ENCODE peak calls at places on chromosome 22, in four cellular contexts. E is GM12891, B is sigmoid colon, A is esophagus muscularis mucosa. T is an unnamed sample.

GRCh38 chr22:40415531-40416266 is 45.3 kb downstream of the SGSM3 start:
- DNase-seq in A (no peak), B (no peak), E (peak; percentile 66), T (no peak)

GRCh38 chr22:45397806-45398205 is 15.6 kb downstream of the SMC1B start:
- DNase-seq in E (no peak), A (no peak), B (no peak), T (peak; percentile 23)

GRCh38 chr22:44730034-44730433 is 22.3 kb upstream of the ARHGAP8 start:
- DNase-seq in B (no peak), A (no peak), E (no peak), T (no peak)

GRCh38 chr22:24059121-24059520 is 48.0 kb downstream of the CABIN1 start:
- DNase-seq in A (no peak), E (no peak), B (no peak), T (no peak)

GRCh38 chr22:28958611-28959010 is 75.2 kb downstream of the ZNRF3 start:
- DNase-seq in E (no peak), A (no peak), B (no peak), T (no peak)

GRCh38 chr22:48639896-48640732 is 1187.6 kb downstream of the BRD1 start:
- DNase-seq in B (no peak), E (no peak), A (no peak), T (no peak)

GRCh38 chr22:26318975-26319374 is 110.1 kb upstream of the ASPHD2 start:
- DNase-seq in E (no peak), B (no peak), A (no peak), T (no peak)

GRCh38 chr22:38554281-38554680 is 15.7 kb downstream of the DMC1 start:
- DNase-seq in E (no peak), B (no peak), A (no peak), T (no peak)

GRCh38 chr22:40400173-40400572 is 29.8 kb downstream of the SGSM3 start:
- DNase-seq in B (no peak), A (no peak), E (no peak), T (no peak)

GRCh38 chr22:32327066-32327465 is 30.6 kb upstream of the RFPL3 start:
- DNase-seq in A (no peak), B (no peak), E (no peak), T (no peak)

GRCh38 chr22:49096476-49096875 is 731.2 kb downstream of the BRD1 start:
- DNase-seq in A (no peak), E (no peak), B (no peak), T (no peak)

GRCh38 chr22:41249442-41249841 is 8.7 kb upstream of the CHADL start:
- DNase-seq in A (no peak), B (no peak), E (no peak), T (no peak)

GRCh38 chr22:50150161-50151129 is 20.1 kb upstream of the PANX2 start:
- DNase-seq in A (no peak), E (no peak), B (no peak), T (no peak)

GRCh38 chr22:50274311-50274710 is 4.1 kb upstream of the MAPK11 start:
- DNase-seq in A (no peak), E (no peak), B (no peak), T (peak; percentile 50)

GRCh38 chr22:40044870-40045834 is 50.4 kb downstream of the FAM83F start:
- DNase-seq in E (peak; percentile 65), A (no peak), B (peak; percentile 72), T (peak; percentile 57)

GRCh38 chr22:25448435-25449051 is 115.9 kb upstream of the GRK3 start:
- DNase-seq in A (no peak), E (no peak), B (no peak), T (peak; percentile 68)

GRCh38 chr22:48765595-48765994 is 1062.1 kb downstream of the BRD1 start:
- DNase-seq in B (no peak), E (no peak), A (no peak), T (no peak)

GRCh38 chr22:35426801-35427140 is 26.8 kb downstream of the MCM5 start:
- DNase-seq in A (no peak), E (no peak), B (no peak), T (no peak)

GRCh38 chr22:24583221-24583971 is 9.5 kb downstream of the LRRC75B start:
- DNase-seq in B (no peak), E (no peak), A (no peak), T (no peak)

GRCh38 chr22:40890881-40891280 is 29.0 kb upstream of the DNAJB7 start:
- DNase-seq in A (no peak), E (no peak), B (no peak), T (no peak)

DNA sequence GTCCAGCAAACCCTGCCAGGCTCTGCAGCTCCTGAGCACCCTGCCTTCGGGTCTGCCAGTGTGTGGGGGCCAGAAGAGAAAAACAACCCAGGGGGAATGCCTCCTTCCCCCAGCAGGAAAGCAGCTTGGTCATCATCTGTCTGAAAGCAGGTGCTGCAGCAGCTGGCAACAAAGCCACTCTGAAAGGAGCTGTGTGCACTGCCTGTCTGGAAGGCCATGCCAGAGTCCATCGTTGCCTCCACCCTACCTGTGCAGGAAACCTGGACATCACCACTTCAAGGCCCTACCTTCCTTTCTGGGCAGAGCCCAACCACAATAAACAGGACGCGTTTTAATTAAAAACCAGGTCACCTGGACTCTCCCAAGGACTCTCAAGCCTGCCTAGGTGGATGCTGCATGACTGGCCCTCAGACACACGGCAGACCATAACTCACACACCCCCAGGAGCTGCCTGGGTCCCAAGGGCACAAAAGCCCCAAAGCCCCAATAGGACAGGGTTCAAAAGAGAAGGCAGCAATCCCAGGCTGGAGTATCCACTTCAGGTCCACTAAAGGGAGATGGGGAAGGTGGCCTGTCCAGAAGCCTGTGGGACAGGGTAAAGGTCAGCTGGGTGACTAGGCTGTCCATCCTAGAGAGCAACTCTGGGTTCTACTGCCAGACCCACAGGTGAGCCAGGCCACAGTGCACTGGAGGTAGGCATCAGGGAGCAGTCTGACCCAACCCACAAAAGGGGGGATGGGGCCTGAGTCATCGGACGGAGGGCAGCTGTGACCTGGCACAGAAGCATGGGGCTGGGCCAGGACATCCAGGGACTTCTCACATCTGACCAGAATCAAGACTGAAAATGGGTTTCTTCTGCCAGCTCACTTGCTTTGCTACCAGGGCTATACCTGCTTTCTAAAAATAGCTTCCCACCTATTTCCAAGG is 6.1 kb downstream of the GNB1L start:
- DNase-seq in B (peak; percentile 59), A (peak; percentile 78), E (no peak), T (no peak)
- TF ChIP-seq POLR2A in B (no peak), A (no peak), E (no peak), T (peak; percentile 22)

DNA sequence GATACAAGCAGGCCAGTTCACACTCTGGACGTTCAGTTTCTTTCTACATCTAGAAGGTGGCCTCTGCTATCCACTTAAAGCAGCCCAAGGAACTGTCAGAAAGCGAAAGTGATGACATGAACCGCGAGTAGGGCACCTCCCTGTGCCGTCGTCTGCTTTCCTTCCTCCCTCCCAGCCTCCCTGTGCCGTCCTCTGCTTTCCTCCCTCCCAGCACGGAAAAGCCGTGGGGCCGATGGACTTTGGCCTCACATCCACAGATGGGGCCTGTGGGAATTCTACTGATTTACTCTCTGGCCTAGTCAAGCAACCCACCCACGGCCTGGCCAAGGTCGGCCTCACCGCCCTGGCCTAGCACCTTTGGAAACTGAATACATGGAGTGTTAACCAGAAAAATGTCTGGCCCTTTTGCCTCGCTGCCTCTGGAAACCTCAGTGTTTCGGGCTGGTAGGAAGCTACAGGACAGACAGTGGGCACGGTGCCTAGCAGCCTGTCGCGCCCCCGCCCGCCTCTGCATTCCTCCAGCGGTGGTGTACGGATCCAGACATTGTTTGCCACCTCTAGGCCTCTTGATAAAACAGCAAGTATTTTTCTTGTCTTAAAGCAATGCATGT is 14.2 kb downstream of the PEX26 start:
- DNase-seq in E (no peak), A (peak; percentile 93), B (peak; percentile 87), T (no peak)
- TF ChIP-seq POLR2A in E (no peak), A (no peak), B (no peak), T (no peak)

GRCh38 chr22:42553475-42554361 is at the start of gene SERHL2:
- DNase-seq in B (peak; percentile 95), E (peak; percentile 86), A (peak; percentile 95), T (peak; percentile 94)
- TF ChIP-seq POLR2A in B (no peak), E (no peak), A (no peak), T (no peak)

DNA sequence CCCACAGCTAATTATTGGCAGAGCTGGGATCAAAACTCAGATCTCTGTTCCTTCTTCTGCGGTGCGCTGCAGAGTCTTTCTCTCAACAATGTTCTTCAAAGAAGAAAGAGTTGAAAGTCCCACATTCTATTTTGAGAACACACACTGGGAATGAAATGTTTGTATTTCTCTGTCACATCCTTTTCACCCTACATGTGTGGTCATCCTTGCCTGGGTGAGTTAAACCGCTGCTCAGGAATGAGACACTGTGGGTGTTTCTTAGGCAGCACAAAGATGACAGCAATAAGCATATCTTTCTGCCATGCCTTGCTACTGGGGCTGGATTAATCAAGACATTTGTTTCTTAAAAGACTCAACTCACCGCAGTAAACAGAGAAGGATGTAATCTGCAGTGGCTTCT is 222.6 kb downstream of the LARGE1 start:
- DNase-seq in A (no peak), E (no peak), B (no peak), T (no peak)
- TF ChIP-seq POLR2A in A (no peak), E (no peak), B (no peak), T (no peak)

DNA sequence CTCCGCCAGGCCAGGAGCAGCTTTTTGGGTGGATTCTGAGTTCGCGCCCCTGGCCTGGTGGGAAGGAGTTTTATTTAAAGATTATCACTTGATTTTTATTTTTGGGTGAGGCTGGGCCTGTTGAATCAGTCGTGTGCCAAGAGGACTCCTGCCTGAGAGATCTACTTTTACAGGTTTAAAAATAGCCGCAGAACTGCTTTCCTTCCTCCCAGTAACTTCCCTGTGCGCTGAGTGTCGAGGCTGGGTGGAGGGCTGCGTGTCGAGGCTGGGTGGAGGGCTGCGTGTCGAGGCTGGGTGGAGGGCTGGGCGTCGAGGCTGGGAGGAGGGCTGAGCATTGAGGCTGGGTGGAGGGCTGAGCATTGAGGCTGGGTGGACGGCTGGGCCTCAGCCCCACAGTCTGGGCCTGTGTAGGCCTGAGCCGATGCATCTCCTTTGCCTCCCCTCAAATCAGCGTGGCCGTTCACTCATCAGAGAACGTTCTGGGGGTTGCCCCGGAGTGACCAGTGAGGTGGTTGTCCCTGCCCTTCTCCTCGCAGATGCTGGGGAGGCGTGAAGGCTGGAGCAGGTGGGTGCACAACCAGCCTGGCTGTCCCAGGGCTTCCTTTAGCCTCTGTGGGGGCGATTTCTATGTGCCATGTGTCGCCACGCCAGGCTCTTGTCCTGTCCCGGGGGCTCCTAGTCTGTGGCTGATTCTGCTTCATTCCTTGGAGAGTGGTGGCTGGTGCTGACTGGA is 30.1 kb downstream of the GRAMD4 start:
- DNase-seq in E (no peak), A (no peak), B (no peak), T (no peak)
- TF ChIP-seq POLR2A in E (no peak), A (no peak), B (no peak), T (no peak)